ENCODE peak calls at places on chromosomes 16 and 17, in five cellular contexts. D, T, K, S and Z are unnamed samples.

GRCh38 chr16:65644821-65645220 is 523.0 kb upstream of the CDH11 start:
- DNase-seq in D (no peak), T (no peak), K (no peak), S (no peak), Z (no peak)

GRCh38 chr16:75943705-75944514 is 217.6 kb upstream of the CPHXL start:
- DNase-seq in D (no peak), T (no peak), K (no peak), S (no peak), Z (no peak)

GRCh38 chr17:82257473-82257872 is 16.0 kb downstream of the CSNK1D start:
- DNase-seq in D (no peak), T (no peak), K (peak; percentile 79), S (no peak), Z (no peak)

GRCh38 chr17:1573932-1574696 is 11.5 kb upstream of the PITPNA start:
- DNase-seq in D (peak; percentile 92), T (peak; percentile 77), K (peak; percentile 92), S (peak; percentile 91), Z (peak; percentile 42)

GRCh38 chr16:76157629-76158028 is 119.6 kb upstream of the CNTNAP4 start:
- DNase-seq in D (no peak), T (no peak), K (no peak), S (no peak), Z (no peak)

GRCh38 chr17:81162491-81162890 is 2.8 kb upstream of the PVALEF start:
- DNase-seq in D (no peak), T (no peak), K (no peak), S (no peak), Z (no peak)

GRCh38 chr17:13638855-13639458 is 37.2 kb upstream of the HS3ST3A1 start:
- DNase-seq in D (no peak), T (peak; percentile 58), K (no peak), S (no peak), Z (peak; percentile 22)

GRCh38 chr16:62665269-62665668 is 629.0 kb upstream of the CDH8 start:
- DNase-seq in D (no peak), T (no peak), K (no peak), S (no peak), Z (no peak)

GRCh38 chr16:80703391-80704071 is 100.9 kb downstream of the CDYL2 start:
- DNase-seq in D (no peak), T (no peak), K (no peak), S (no peak), Z (no peak)

GRCh38 chr16:66846831-66847230 is 2.6 kb downstream of the CA7 start:
- DNase-seq in D (no peak), T (no peak), K (no peak), S (peak; percentile 23), Z (no peak)

GRCh38 chr16:82792704-82793103 is 165.9 kb downstream of the CDH13 start:
- DNase-seq in D (no peak), T (no peak), K (no peak), S (no peak), Z (no peak)

GRCh38 chr17:235831-236640 is 54.6 kb upstream of the DOC2B start:
- DNase-seq in D (no peak), T (no peak), K (no peak), S (no peak), Z (no peak)

GRCh38 chr16:57405194-57405593 is 627 bp downstream of the CCL17 start:
- DNase-seq in D (no peak), T (no peak), K (no peak), S (no peak), Z (no peak)

GRCh38 chr16:84406006-84406963 is 37.9 kb downstream of the ATP2C2 start:
- DNase-seq in D (no peak), T (no peak), K (no peak), S (no peak), Z (no peak)

GRCh38 chr17:82603981-82604448 is 44.2 kb downstream of the WDR45B start:
- DNase-seq in D (no peak), T (peak; percentile 45), K (peak; percentile 50), S (peak; percentile 83), Z (no peak)

GRCh38 chr16:70433456-70434103 is 5.3 kb downstream of the ST3GAL2 start:
- DNase-seq in D (peak; percentile 83), T (peak; percentile 87), K (no peak), S (peak; percentile 72), Z (peak; percentile 13)

GRCh38 chr17:50474523-50474922 is 4.1 kb upstream of the RSAD1 start:
- DNase-seq in D (no peak), T (no peak), K (no peak), S (no peak), Z (no peak)

GRCh38 chr17:50478391-50479361 is at the start of gene RSAD1:
- DNase-seq in D (peak; percentile 90), T (peak; percentile 87), K (peak; percentile 90), S (peak; percentile 91), Z (no peak)

GRCh38 chr17:50475362-50475761 is 3.3 kb upstream of the RSAD1 start:
- DNase-seq in D (no peak), T (no peak), K (no peak), S (no peak), Z (no peak)

GRCh38 chr17:50477976-50478375 is 684 bp upstream of the RSAD1 start:
- DNase-seq in D (peak; percentile 72), T (no peak), K (no peak), S (no peak), Z (no peak)

GRCh38 chr17:50476545-50477315 is 1.9 kb upstream of the RSAD1 start:
- DNase-seq in D (no peak), T (no peak), K (no peak), S (no peak), Z (no peak)
- H3K27ac ChIP-seq in D (no peak overlapping the region), T (no peak overlapping the region), K (no peak overlapping the region), S (no peak overlapping the region), Z (no peak overlapping the region)

GRCh38 chr16:24514096-24514495 is 25.3 kb upstream of the RBBP6 start:
- DNase-seq in D (no peak), T (no peak), K (no peak), S (no peak), Z (no peak)

GRCh38 chr16:24509536-24509935 is 29.8 kb upstream of the RBBP6 start:
- DNase-seq in D (no peak), T (no peak), K (no peak), S (no peak), Z (no peak)

GRCh38 chr16:24511801-24512200 is 27.6 kb upstream of the RBBP6 start:
- DNase-seq in D (no peak), T (no peak), K (no peak), S (no peak), Z (no peak)

GRCh38 chr16:24508614-24509013 is 30.8 kb upstream of the RBBP6 start:
- DNase-seq in D (no peak), T (peak; percentile 68), K (no peak), S (peak; percentile 68), Z (peak; percentile 70)

DNA sequence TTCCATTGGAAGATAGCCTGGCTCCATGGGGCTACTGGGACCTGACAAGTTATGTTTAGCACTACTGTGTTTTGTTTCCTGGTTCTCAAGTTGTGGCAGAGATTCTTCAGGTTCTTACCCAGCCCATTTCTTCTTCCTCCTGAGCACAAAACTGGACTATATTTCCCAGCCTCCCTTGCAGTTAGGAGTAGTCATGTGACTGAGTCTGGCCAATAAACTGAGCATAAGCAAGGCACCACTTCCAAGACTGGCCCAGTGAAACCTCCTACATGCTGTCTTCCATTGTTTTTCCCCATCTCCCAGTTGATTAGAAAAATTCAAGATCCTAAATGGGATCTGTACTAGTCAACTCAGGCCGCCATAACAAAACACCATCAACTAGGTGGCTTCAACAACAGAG is 28.2 kb upstream of the RBBP6 start:
- DNase-seq in D (no peak), T (no peak), K (no peak), S (no peak), Z (no peak)
- TF ChIP-seq CTCF in D (no peak), T (no peak), K (no peak), S (no peak), Z (no peak)

DNA sequence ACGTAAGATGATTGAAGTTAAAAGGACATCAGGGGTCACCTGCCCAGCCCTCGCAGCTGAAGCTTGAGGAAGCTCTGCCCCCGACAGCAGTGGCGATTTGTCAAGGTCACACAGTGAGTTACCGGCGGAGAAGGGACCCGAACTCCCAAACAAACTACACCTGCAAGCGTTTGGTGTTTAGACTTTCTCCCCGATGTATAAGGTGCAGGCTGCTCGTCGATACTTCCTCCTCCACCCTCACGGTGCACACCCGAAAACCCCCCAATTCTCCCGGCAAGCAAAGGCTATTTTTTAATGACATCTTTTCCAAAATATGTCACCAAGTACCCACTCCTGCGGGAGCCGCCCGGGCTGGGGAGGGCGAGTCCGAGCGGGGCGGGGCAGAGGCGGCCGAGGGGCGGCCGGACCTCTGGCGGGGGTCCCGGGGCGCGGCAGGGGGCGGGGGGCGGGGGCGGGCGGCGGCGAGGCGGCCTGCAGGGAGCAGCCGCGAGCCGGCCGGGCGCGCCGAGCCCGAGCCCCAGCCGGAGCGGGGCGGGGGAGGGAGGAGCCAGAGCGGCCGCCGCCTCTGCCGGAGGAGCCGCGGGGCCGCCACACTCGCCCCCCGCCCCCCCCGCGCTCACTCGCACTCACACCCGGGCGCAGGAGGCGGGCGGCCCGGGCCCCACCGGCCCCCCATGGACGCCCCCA is at the start of gene THRA:
- DNase-seq in D (no peak), T (no peak), K (peak; percentile 78), S (peak; percentile 86), Z (no peak)
- H3K27ac ChIP-seq in D (peak within 1 kb of the TSS; percentile 98), T (peak within 1 kb of the TSS; percentile 43), K (peak within 1 kb of the TSS; percentile 96), S (peak within 1 kb of the TSS; percentile 93), Z (peak within 1 kb of the TSS; percentile 77)

GRCh38 chr17:43655702-43656275 is 5.9 kb downstream of the MEOX1 start:
- DNase-seq in D (no peak), T (peak; percentile 14), K (no peak), S (no peak), Z (no peak)

GRCh38 chr17:43648916-43649315 is 12.8 kb downstream of the MEOX1 start:
- DNase-seq in D (no peak), T (no peak), K (no peak), S (no peak), Z (no peak)

GRCh38 chr17:43650471-43650870 is 11.3 kb downstream of the MEOX1 start:
- DNase-seq in D (no peak), T (no peak), K (no peak), S (no peak), Z (no peak)

GRCh38 chr17:43645765-43646481 is 15.8 kb downstream of the MEOX1 start:
- DNase-seq in D (no peak), T (peak; percentile 30), K (peak; percentile 45), S (peak; percentile 82), Z (no peak)

GRCh38 chr17:43651621-43652480 is 9.9 kb downstream of the MEOX1 start:
- DNase-seq in D (no peak), T (no peak), K (no peak), S (no peak), Z (no peak)
- TF ChIP-seq CTCF in D (no peak), T (no peak), K (no peak), S (no peak), Z (no peak)

DNA sequence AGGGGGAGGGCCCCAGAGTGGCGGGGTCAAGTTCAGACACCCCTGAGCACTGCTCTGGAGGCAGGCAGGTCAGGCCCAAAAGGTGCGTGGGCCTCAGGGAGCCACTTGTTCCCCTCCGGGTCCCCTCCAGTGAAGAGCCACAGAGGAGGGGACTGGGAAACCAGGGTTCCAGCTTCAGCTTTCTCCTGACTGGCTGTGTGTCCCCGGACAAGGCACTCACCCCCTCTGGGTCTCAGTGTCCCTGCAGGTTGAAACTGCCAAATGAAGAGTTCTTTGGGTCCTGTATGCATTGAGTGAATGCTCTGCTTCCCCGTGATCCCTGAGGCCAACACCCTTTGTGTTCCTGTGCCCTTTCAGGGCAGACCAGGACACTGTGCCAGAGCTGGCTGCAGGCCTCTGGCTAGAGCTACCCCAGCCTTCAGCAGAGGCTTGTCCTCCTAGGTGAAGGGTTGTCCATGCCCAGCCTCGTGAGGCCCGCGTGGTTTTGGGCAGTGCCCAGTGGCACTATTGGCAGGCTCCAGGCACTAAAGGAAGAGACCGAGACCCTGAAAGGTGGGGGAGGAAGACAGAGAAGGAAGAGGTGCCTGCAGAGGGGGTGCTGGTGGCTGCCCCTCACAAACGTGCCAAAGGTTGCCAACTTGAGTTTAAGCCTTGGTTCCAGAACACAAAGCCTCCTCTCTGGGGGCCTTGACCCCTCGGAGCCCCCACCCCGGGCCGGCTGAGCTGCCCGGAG is 13.2 kb upstream of the WNT3 start:
- DNase-seq in D (no peak), T (no peak), K (no peak), S (no peak), Z (no peak)
- H3K27ac ChIP-seq in D (no peak overlapping the region), T (no peak overlapping the region), K (no peak overlapping the region), S (no peak overlapping the region), Z (no peak overlapping the region)